ENCODE peak calls at places on chromosomes 11 and 22, in ten cellular contexts. One of them, this sample, is unnamed.

GRCh38 chr11:2790581-2790925 is 90.8 kb upstream of the KCNQ1OT1 start:
- DNase-seq in heart left ventricle: peak; percentile 21
- DNase-seq in right lobe of liver: peak; percentile 5
- DNase-seq in adrenal gland: no peak
- DNase-seq in IMR-90: no peak
- DNase-seq in K562: no peak
- DNase-seq in suprapubic skin: peak; percentile 58
- DNase-seq in A549: no peak
- DNase-seq in transverse colon: peak; percentile 6
- DNase-seq in spleen: peak; percentile 61
- DNase-seq in this sample: peak; percentile 7

GRCh38 chr22:48822278-48823233 is 1005.1 kb downstream of the BRD1 start:
- DNase-seq in heart left ventricle: no peak
- DNase-seq in right lobe of liver: no peak
- DNase-seq in adrenal gland: no peak
- DNase-seq in IMR-90: no peak
- DNase-seq in K562: no peak
- DNase-seq in suprapubic skin: no peak
- DNase-seq in A549: no peak
- DNase-seq in transverse colon: no peak
- DNase-seq in spleen: peak; percentile 67
- DNase-seq in this sample: no peak

GRCh38 chr22:20315337-20316216 is 4.3 kb downstream of the DGCR6L start:
- DNase-seq in heart left ventricle: no peak
- DNase-seq in right lobe of liver: peak; percentile 33
- DNase-seq in adrenal gland: peak; percentile 11
- DNase-seq in IMR-90: no peak
- DNase-seq in K562: no peak
- DNase-seq in suprapubic skin: peak; percentile 61
- DNase-seq in A549: no peak
- DNase-seq in transverse colon: peak; percentile 5
- DNase-seq in spleen: peak; percentile 76
- DNase-seq in this sample: no peak

GRCh38 chr11:126303623-126304456 is at the start of gene DCPS:
- DNase-seq in heart left ventricle: peak; percentile 93
- DNase-seq in right lobe of liver: peak; percentile 93
- DNase-seq in adrenal gland: peak; percentile 90
- DNase-seq in IMR-90: peak; percentile 88
- DNase-seq in K562: peak; percentile 96
- DNase-seq in suprapubic skin: peak; percentile 92
- DNase-seq in A549: peak; percentile 87
- DNase-seq in transverse colon: peak; percentile 92
- DNase-seq in spleen: peak; percentile 98
- DNase-seq in this sample: peak; percentile 91

GRCh38 chr11:55942785-55943392 is 6.7 kb upstream of the OR5I1 start:
- DNase-seq in heart left ventricle: no peak
- DNase-seq in right lobe of liver: no peak
- DNase-seq in adrenal gland: no peak
- DNase-seq in IMR-90: peak; percentile 7
- DNase-seq in K562: peak; percentile 5
- DNase-seq in suprapubic skin: no peak
- DNase-seq in A549: peak; percentile 62
- DNase-seq in transverse colon: no peak
- DNase-seq in spleen: no peak
- DNase-seq in this sample: no peak

GRCh38 chr22:50737728-50738648 is at the start of gene ACR:
- DNase-seq in heart left ventricle: no peak
- DNase-seq in right lobe of liver: no peak
- DNase-seq in adrenal gland: no peak
- DNase-seq in IMR-90: no peak
- DNase-seq in K562: no peak
- DNase-seq in suprapubic skin: no peak
- DNase-seq in A549: no peak
- DNase-seq in transverse colon: no peak
- DNase-seq in spleen: peak; percentile 54
- DNase-seq in this sample: no peak

GRCh38 chr22:44582016-44582415 is 84.0 kb upstream of the RTL6 start:
- DNase-seq in heart left ventricle: no peak
- DNase-seq in right lobe of liver: no peak
- DNase-seq in adrenal gland: peak; percentile 8
- DNase-seq in IMR-90: no peak
- DNase-seq in K562: no peak
- DNase-seq in suprapubic skin: peak; percentile 74
- DNase-seq in A549: no peak
- DNase-seq in transverse colon: no peak
- DNase-seq in spleen: peak; percentile 56
- DNase-seq in this sample: no peak

GRCh38 chr11:61079416-61080150 is 22.7 kb upstream of the CD5 start:
- DNase-seq in heart left ventricle: no peak
- DNase-seq in right lobe of liver: no peak
- DNase-seq in adrenal gland: no peak
- DNase-seq in IMR-90: no peak
- DNase-seq in K562: peak; percentile 4
- DNase-seq in suprapubic skin: no peak
- DNase-seq in A549: no peak
- DNase-seq in transverse colon: no peak
- DNase-seq in spleen: no peak
- DNase-seq in this sample: no peak

GRCh38 chr22:38947321-38948112 is 9.9 kb upstream of the APOBEC3A start:
- DNase-seq in heart left ventricle: no peak
- DNase-seq in right lobe of liver: no peak
- DNase-seq in adrenal gland: no peak
- DNase-seq in IMR-90: no peak
- DNase-seq in K562: no peak
- DNase-seq in suprapubic skin: no peak
- DNase-seq in A549: no peak
- DNase-seq in transverse colon: peak; percentile 11
- DNase-seq in spleen: no peak
- DNase-seq in this sample: no peak

GRCh38 chr22:26792522-26792921 is 135.1 kb downstream of the MIAT start:
- DNase-seq in heart left ventricle: no peak
- DNase-seq in right lobe of liver: no peak
- DNase-seq in adrenal gland: no peak
- DNase-seq in IMR-90: no peak
- DNase-seq in K562: no peak
- DNase-seq in suprapubic skin: no peak
- DNase-seq in A549: no peak
- DNase-seq in transverse colon: no peak
- DNase-seq in spleen: no peak
- DNase-seq in this sample: no peak

GRCh38 chr11:74397531-74398243 is 546 bp downstream of the PGM2L1 start:
- DNase-seq in heart left ventricle: no peak
- DNase-seq in right lobe of liver: no peak
- DNase-seq in adrenal gland: peak; percentile 27
- DNase-seq in IMR-90: peak; percentile 30
- DNase-seq in K562: peak; percentile 35
- DNase-seq in suprapubic skin: no peak
- DNase-seq in A549: peak; percentile 72
- DNase-seq in transverse colon: peak; percentile 62
- DNase-seq in spleen: peak; percentile 90
- DNase-seq in this sample: no peak

GRCh38 chr11:102116453-102117205 is 6.4 kb downstream of the YAP1 start:
- DNase-seq in heart left ventricle: no peak
- DNase-seq in right lobe of liver: no peak
- DNase-seq in adrenal gland: no peak
- DNase-seq in IMR-90: peak; percentile 17
- DNase-seq in K562: no peak
- DNase-seq in suprapubic skin: no peak
- DNase-seq in A549: peak; percentile 23
- DNase-seq in transverse colon: no peak
- DNase-seq in spleen: no peak
- DNase-seq in this sample: no peak

GRCh38 chr11:57638811-57639320 is 10.8 kb downstream of the YPEL4 start:
- DNase-seq in heart left ventricle: no peak
- DNase-seq in right lobe of liver: no peak
- DNase-seq in adrenal gland: no peak
- DNase-seq in IMR-90: no peak
- DNase-seq in K562: no peak
- DNase-seq in suprapubic skin: no peak
- DNase-seq in A549: no peak
- DNase-seq in transverse colon: no peak
- DNase-seq in spleen: no peak
- DNase-seq in this sample: peak; percentile 46

GRCh38 chr22:46829140-46829891 is 66.9 kb downstream of the TBC1D22A start:
- DNase-seq in heart left ventricle: no peak
- DNase-seq in right lobe of liver: no peak
- DNase-seq in adrenal gland: peak; percentile 61
- DNase-seq in IMR-90: peak; percentile 94
- DNase-seq in K562: no peak
- DNase-seq in suprapubic skin: no peak
- DNase-seq in A549: peak; percentile 72
- DNase-seq in transverse colon: no peak
- DNase-seq in spleen: no peak
- DNase-seq in this sample: no peak

GRCh38 chr11:130371004-130371590 is 56.4 kb upstream of the ZBTB44 start:
- DNase-seq in heart left ventricle: no peak
- DNase-seq in right lobe of liver: no peak
- DNase-seq in adrenal gland: no peak
- DNase-seq in IMR-90: no peak
- DNase-seq in K562: no peak
- DNase-seq in suprapubic skin: no peak
- DNase-seq in A549: no peak
- DNase-seq in transverse colon: no peak
- DNase-seq in spleen: no peak
- DNase-seq in this sample: no peak

GRCh38 chr11:7573558-7574296 is 59.9 kb downstream of the PPFIBP2 start:
- DNase-seq in heart left ventricle: no peak
- DNase-seq in right lobe of liver: peak; percentile 49
- DNase-seq in adrenal gland: no peak
- DNase-seq in IMR-90: no peak
- DNase-seq in K562: peak; percentile 36
- DNase-seq in suprapubic skin: no peak
- DNase-seq in A549: peak; percentile 47
- DNase-seq in transverse colon: peak; percentile 72
- DNase-seq in spleen: no peak
- DNase-seq in this sample: no peak

GRCh38 chr11:58957922-58958321 is 18.6 kb downstream of the GLYATL1 start:
- DNase-seq in heart left ventricle: no peak
- DNase-seq in right lobe of liver: no peak
- DNase-seq in adrenal gland: no peak
- DNase-seq in IMR-90: no peak
- DNase-seq in K562: peak; percentile 10
- DNase-seq in suprapubic skin: no peak
- DNase-seq in A549: no peak
- DNase-seq in transverse colon: no peak
- DNase-seq in spleen: no peak
- DNase-seq in this sample: no peak

DNA sequence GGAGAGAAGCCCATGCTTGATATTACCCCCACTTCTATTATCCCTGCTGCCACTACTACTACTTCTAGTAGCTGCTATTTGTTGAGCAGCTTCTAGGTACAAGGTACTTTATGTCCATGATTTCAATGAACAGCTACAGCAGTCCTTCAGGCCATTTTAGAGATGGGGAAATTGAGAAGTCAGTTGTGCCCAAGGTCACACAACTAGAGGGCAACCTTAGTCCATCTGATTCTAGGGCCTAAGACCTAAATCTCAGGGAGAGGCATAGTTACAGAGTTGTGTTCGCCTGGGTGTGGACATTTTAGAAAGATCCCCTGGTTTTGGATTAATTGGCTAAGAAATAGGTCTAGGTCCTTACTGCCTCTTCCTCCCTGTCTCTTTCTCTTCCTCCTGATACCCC is 52.3 kb downstream of the MICAL2 start:
- DNase-seq in heart left ventricle: no peak
- DNase-seq in right lobe of liver: no peak
- DNase-seq in adrenal gland: no peak
- DNase-seq in IMR-90: no peak
- DNase-seq in K562: no peak
- DNase-seq in suprapubic skin: no peak
- DNase-seq in A549: no peak
- DNase-seq in transverse colon: no peak
- DNase-seq in spleen: no peak
- DNase-seq in this sample: no peak
- H3K4me1 ChIP-seq in heart left ventricle: peaks cover 51% of the 10 kb centered on the region
- H3K4me1 ChIP-seq in right lobe of liver: no peaks in the 10 kb centered on the region
- H3K4me1 ChIP-seq in adrenal gland: no peaks in the 10 kb centered on the region
- H3K4me1 ChIP-seq in IMR-90: peaks cover 54% of the 10 kb centered on the region
- H3K4me1 ChIP-seq in K562: peaks cover 35% of the 10 kb centered on the region
- H3K4me1 ChIP-seq in suprapubic skin: peaks cover 48% of the 10 kb centered on the region
- H3K4me1 ChIP-seq in A549: peaks cover 72% of the 10 kb centered on the region
- H3K4me1 ChIP-seq in transverse colon: peaks cover 62% of the 10 kb centered on the region
- H3K4me1 ChIP-seq in spleen: no peaks in the 10 kb centered on the region
- H3K4me1 ChIP-seq in this sample: peaks cover 16% of the 10 kb centered on the region

DNA sequence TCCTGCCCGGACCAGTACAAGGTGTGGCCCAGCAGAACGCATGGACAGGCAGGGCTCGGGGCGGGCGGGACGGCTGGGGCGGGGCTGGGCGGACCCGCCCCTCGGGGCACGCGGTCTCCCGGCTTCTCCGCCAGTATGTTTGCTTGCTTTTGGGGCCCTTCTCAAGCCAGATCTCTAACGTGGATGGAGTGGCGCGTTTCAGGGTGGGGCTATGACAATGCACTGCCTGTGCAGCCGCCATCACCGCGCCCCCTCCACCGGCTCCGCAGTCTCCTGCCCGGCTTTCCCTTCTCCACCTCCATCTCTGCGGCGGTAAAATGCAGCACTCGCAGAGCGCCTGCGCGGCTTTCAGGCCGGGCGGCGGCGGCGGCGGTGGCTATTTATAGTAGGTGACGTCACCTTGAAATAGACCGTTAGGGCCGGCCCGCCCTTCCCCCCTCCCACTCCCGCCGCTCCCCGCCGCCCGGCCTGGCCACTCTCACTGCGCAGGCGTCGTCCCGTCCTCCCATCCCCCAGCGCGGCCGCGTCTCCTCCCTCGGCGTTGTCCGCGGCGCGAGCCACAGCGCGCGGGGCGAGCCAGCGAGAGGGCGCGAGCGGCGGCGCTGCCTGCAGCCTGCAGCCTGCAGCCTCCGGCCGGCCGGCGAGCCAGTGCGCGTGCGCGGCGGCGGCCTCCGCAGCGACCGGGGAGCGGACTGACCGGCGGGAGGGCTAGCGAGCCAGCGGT is at the start of gene YWHAH:
- DNase-seq in heart left ventricle: peak; percentile 96
- DNase-seq in right lobe of liver: peak; percentile 97
- DNase-seq in adrenal gland: peak; percentile 94
- DNase-seq in IMR-90: peak; percentile 89
- DNase-seq in K562: peak; percentile 88
- DNase-seq in suprapubic skin: peak; percentile 97
- DNase-seq in A549: peak; percentile 92
- DNase-seq in transverse colon: peak; percentile 98
- DNase-seq in spleen: peak; percentile 98
- DNase-seq in this sample: peak; percentile 99
- TF ChIP-seq POLR2A in heart left ventricle: no peak
- TF ChIP-seq POLR2A in right lobe of liver: peak; percentile 97
- TF ChIP-seq POLR2A in adrenal gland: peak; percentile 97
- TF ChIP-seq POLR2A in IMR-90: peak; percentile 97
- TF ChIP-seq POLR2A in K562: peak; percentile 70
- TF ChIP-seq POLR2A in suprapubic skin: peak; percentile 94
- TF ChIP-seq POLR2A in A549: peak; percentile 95
- TF ChIP-seq POLR2A in transverse colon: peak; percentile 58
- TF ChIP-seq POLR2A in spleen: no peak
- TF ChIP-seq POLR2A in this sample: peak; percentile 94

GRCh38 chr11:8809605-8810272 is 101.2 kb upstream of the AKIP1 start:
- DNase-seq in heart left ventricle: no peak
- DNase-seq in right lobe of liver: no peak
- DNase-seq in adrenal gland: no peak
- DNase-seq in IMR-90: no peak
- DNase-seq in K562: no peak
- DNase-seq in suprapubic skin: no peak
- DNase-seq in A549: no peak
- DNase-seq in transverse colon: no peak
- DNase-seq in spleen: no peak
- DNase-seq in this sample: no peak
- H3K4me3 ChIP-seq in heart left ventricle: peak overlapping the region; percentile 50
- H3K4me3 ChIP-seq in right lobe of liver: peak overlapping the region; percentile 30
- H3K4me3 ChIP-seq in adrenal gland: peak overlapping the region; percentile 52
- H3K4me3 ChIP-seq in IMR-90: peak overlapping the region; percentile 51
- H3K4me3 ChIP-seq in K562: no peak overlapping the region
- H3K4me3 ChIP-seq in suprapubic skin: peak overlapping the region; percentile 59
- H3K4me3 ChIP-seq in A549: no peak overlapping the region
- H3K4me3 ChIP-seq in transverse colon: peak overlapping the region; percentile 46
- H3K4me3 ChIP-seq in spleen: no peak overlapping the region
- H3K4me3 ChIP-seq in this sample: peak overlapping the region; percentile 76

GRCh38 chr22:29804985-29805384 is 33.1 kb downstream of the ASCC2 start:
- DNase-seq in heart left ventricle: no peak
- DNase-seq in right lobe of liver: no peak
- DNase-seq in adrenal gland: no peak
- DNase-seq in IMR-90: no peak
- DNase-seq in K562: no peak
- DNase-seq in suprapubic skin: no peak
- DNase-seq in A549: no peak
- DNase-seq in transverse colon: no peak
- DNase-seq in spleen: no peak
- DNase-seq in this sample: no peak
- H3K4me1 ChIP-seq in heart left ventricle: peaks cover 2% of the 10 kb centered on the region
- H3K4me1 ChIP-seq in right lobe of liver: peaks cover 7% of the 10 kb centered on the region
- H3K4me1 ChIP-seq in adrenal gland: peaks cover 11% of the 10 kb centered on the region
- H3K4me1 ChIP-seq in IMR-90: peaks cover 2% of the 10 kb centered on the region
- H3K4me1 ChIP-seq in K562: peaks cover 5% of the 10 kb centered on the region
- H3K4me1 ChIP-seq in suprapubic skin: peaks cover 3% of the 10 kb centered on the region
- H3K4me1 ChIP-seq in A549: peaks cover 1% of the 10 kb centered on the region
- H3K4me1 ChIP-seq in transverse colon: no peaks in the 10 kb centered on the region
- H3K4me1 ChIP-seq in spleen: no peaks in the 10 kb centered on the region
- H3K4me1 ChIP-seq in this sample: no peaks in the 10 kb centered on the region